ENCODE peak calls at places on chromosomes 1 and 21, in ten cellular contexts. One of them, this sample, is unnamed.

GRCh38 chr21:34603002-34603709 is 11.8 kb downstream of the RCAN1 start:
- DNase-seq in CD8-positive, alpha-beta T cell: peak
- DNase-seq in lung: peak
- DNase-seq in Peyer's patch: peak
- DNase-seq in ovary: peak
- DNase-seq in GM12864: peak
- DNase-seq in HFF-Myc: peak
- DNase-seq in NB4: peak
- DNase-seq in cardiac muscle cell: peak
- DNase-seq in GM12865: peak
- DNase-seq in this sample: no peak

GRCh38 chr1:27560271-27561125 is 43.4 kb downstream of the AHDC1 start:
- DNase-seq in CD8-positive, alpha-beta T cell: no peak
- DNase-seq in lung: no peak
- DNase-seq in Peyer's patch: no peak
- DNase-seq in ovary: peak
- DNase-seq in GM12864: no peak
- DNase-seq in HFF-Myc: no peak
- DNase-seq in NB4: no peak
- DNase-seq in cardiac muscle cell: no peak
- DNase-seq in GM12865: no peak
- DNase-seq in this sample: no peak

GRCh38 chr1:109529895-109530456 is 9.7 kb upstream of the GPR61 start:
- DNase-seq in CD8-positive, alpha-beta T cell: no peak
- DNase-seq in lung: no peak
- DNase-seq in Peyer's patch: no peak
- DNase-seq in ovary: no peak
- DNase-seq in GM12864: no peak
- DNase-seq in HFF-Myc: no peak
- DNase-seq in NB4: no peak
- DNase-seq in cardiac muscle cell: no peak
- DNase-seq in GM12865: no peak
- DNase-seq in this sample: no peak

GRCh38 chr1:7588457-7588827 is 182.7 kb upstream of the VAMP3 start:
- DNase-seq in CD8-positive, alpha-beta T cell: no peak
- DNase-seq in lung: no peak
- DNase-seq in Peyer's patch: no peak
- DNase-seq in ovary: peak
- DNase-seq in GM12864: no peak
- DNase-seq in HFF-Myc: no peak
- DNase-seq in NB4: no peak
- DNase-seq in cardiac muscle cell: no peak
- DNase-seq in GM12865: no peak
- DNase-seq in this sample: no peak

GRCh38 chr1:173255214-173255813 is 48.2 kb upstream of the TNFSF4 start:
- DNase-seq in CD8-positive, alpha-beta T cell: no peak
- DNase-seq in lung: no peak
- DNase-seq in Peyer's patch: no peak
- DNase-seq in ovary: no peak
- DNase-seq in GM12864: no peak
- DNase-seq in HFF-Myc: peak
- DNase-seq in NB4: peak
- DNase-seq in cardiac muscle cell: peak
- DNase-seq in GM12865: peak
- DNase-seq in this sample: no peak

GRCh38 chr21:36134820-36135390 is at the start of gene CBR3:
- DNase-seq in CD8-positive, alpha-beta T cell: peak
- DNase-seq in lung: peak
- DNase-seq in Peyer's patch: peak
- DNase-seq in ovary: peak
- DNase-seq in GM12864: no peak
- DNase-seq in HFF-Myc: no peak
- DNase-seq in NB4: peak
- DNase-seq in cardiac muscle cell: no peak
- DNase-seq in GM12865: no peak
- DNase-seq in this sample: no peak

GRCh38 chr1:53962395-53962794 is 16.2 kb downstream of the LRRC42 start:
- DNase-seq in CD8-positive, alpha-beta T cell: no peak
- DNase-seq in lung: no peak
- DNase-seq in Peyer's patch: no peak
- DNase-seq in ovary: no peak
- DNase-seq in GM12864: no peak
- DNase-seq in HFF-Myc: no peak
- DNase-seq in NB4: no peak
- DNase-seq in cardiac muscle cell: no peak
- DNase-seq in GM12865: no peak
- DNase-seq in this sample: no peak

GRCh38 chr1:5575396-5576110 is 416.7 kb downstream of the NPHP4 start:
- DNase-seq in CD8-positive, alpha-beta T cell: no peak
- DNase-seq in lung: no peak
- DNase-seq in Peyer's patch: no peak
- DNase-seq in ovary: no peak
- DNase-seq in GM12864: no peak
- DNase-seq in HFF-Myc: no peak
- DNase-seq in NB4: no peak
- DNase-seq in cardiac muscle cell: no peak
- DNase-seq in GM12865: no peak
- DNase-seq in this sample: no peak

GRCh38 chr1:205220421-205220820 is 7.3 kb upstream of the TMCC2 start:
- DNase-seq in CD8-positive, alpha-beta T cell: no peak
- DNase-seq in lung: no peak
- DNase-seq in Peyer's patch: no peak
- DNase-seq in ovary: no peak
- DNase-seq in GM12864: no peak
- DNase-seq in HFF-Myc: no peak
- DNase-seq in NB4: no peak
- DNase-seq in cardiac muscle cell: no peak
- DNase-seq in GM12865: no peak
- DNase-seq in this sample: no peak

GRCh38 chr1:103525114-103525606 is 339 bp upstream of the RNPC3 start:
- DNase-seq in CD8-positive, alpha-beta T cell: peak
- DNase-seq in lung: no peak
- DNase-seq in Peyer's patch: no peak
- DNase-seq in ovary: no peak
- DNase-seq in GM12864: no peak
- DNase-seq in HFF-Myc: peak
- DNase-seq in NB4: peak
- DNase-seq in cardiac muscle cell: peak
- DNase-seq in GM12865: peak
- DNase-seq in this sample: peak

GRCh38 chr1:59549903-59550302 is 253.0 kb downstream of the FGGY start:
- DNase-seq in CD8-positive, alpha-beta T cell: no peak
- DNase-seq in lung: no peak
- DNase-seq in Peyer's patch: no peak
- DNase-seq in ovary: peak
- DNase-seq in GM12864: no peak
- DNase-seq in HFF-Myc: no peak
- DNase-seq in NB4: peak
- DNase-seq in cardiac muscle cell: no peak
- DNase-seq in GM12865: no peak
- DNase-seq in this sample: no peak

GRCh38 chr1:7948950-7949349 is 8.3 kb upstream of the TNFRSF9 start:
- DNase-seq in CD8-positive, alpha-beta T cell: no peak
- DNase-seq in lung: no peak
- DNase-seq in Peyer's patch: no peak
- DNase-seq in ovary: no peak
- DNase-seq in GM12864: no peak
- DNase-seq in HFF-Myc: peak
- DNase-seq in NB4: no peak
- DNase-seq in cardiac muscle cell: no peak
- DNase-seq in GM12865: peak
- DNase-seq in this sample: no peak

GRCh38 chr1:182617075-182617429 is 12.9 kb upstream of the RGS16 start:
- DNase-seq in CD8-positive, alpha-beta T cell: no peak
- DNase-seq in lung: no peak
- DNase-seq in Peyer's patch: no peak
- DNase-seq in ovary: no peak
- DNase-seq in GM12864: no peak
- DNase-seq in HFF-Myc: no peak
- DNase-seq in NB4: no peak
- DNase-seq in cardiac muscle cell: no peak
- DNase-seq in GM12865: no peak
- DNase-seq in this sample: no peak

DNA sequence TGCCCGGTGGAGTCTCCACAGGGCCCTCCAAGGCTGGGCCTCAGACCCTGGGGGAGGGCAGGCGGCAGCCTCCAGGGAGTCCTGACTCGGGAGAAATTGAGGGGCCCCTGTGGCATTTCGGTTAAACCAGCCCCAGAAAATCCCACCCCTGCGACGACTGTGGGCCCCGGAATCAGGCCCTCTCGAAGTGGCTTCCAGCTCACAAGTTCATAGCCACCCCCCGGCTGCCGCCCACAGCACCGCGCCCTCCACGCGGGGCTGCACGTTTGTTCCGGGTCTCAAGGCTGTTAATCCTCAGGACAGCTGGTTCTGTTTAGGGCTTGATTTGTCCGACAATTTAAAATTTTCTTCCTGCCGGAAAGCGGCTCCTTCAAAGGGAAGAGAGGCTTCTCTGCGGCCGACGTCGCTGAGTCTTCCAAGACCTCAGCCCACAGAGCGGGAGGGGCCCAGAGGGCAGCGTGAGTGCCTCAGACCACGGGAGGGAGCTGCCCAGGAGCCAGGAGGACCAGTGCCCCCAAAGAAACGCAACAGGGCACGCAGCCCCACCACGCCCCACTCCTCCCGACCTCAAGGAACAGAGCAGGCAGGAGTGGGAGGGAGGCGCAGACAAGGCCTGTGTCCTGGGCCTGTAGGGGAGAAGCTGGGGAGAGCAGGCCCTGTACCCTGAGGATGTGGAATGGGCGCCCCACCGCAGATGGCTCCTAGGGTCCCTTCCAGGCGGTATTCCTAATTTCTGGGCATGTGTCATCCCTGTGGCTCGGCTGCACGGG is 14.5 kb upstream of the COL6A2 start:
- DNase-seq in CD8-positive, alpha-beta T cell: no peak
- DNase-seq in lung: peak
- DNase-seq in Peyer's patch: no peak
- DNase-seq in ovary: peak
- DNase-seq in GM12864: no peak
- DNase-seq in HFF-Myc: no peak
- DNase-seq in NB4: no peak
- DNase-seq in cardiac muscle cell: no peak
- DNase-seq in GM12865: no peak
- DNase-seq in this sample: no peak
- H3K4me3 ChIP-seq in CD8-positive, alpha-beta T cell: no peak
- H3K4me3 ChIP-seq in lung: no peak
- H3K4me3 ChIP-seq in Peyer's patch: no peak
- H3K4me3 ChIP-seq in ovary: no peak
- H3K4me3 ChIP-seq in GM12864: no peak
- H3K4me3 ChIP-seq in HFF-Myc: no peak
- H3K4me3 ChIP-seq in NB4: no peak
- H3K4me3 ChIP-seq in cardiac muscle cell: no peak
- H3K4me3 ChIP-seq in GM12865: no peak
- H3K4me3 ChIP-seq in this sample: no peak

GRCh38 chr1:199336745-199337640 is 690.5 kb upstream of the NR5A2 start:
- DNase-seq in CD8-positive, alpha-beta T cell: no peak
- DNase-seq in lung: no peak
- DNase-seq in Peyer's patch: no peak
- DNase-seq in ovary: no peak
- DNase-seq in GM12864: no peak
- DNase-seq in HFF-Myc: no peak
- DNase-seq in NB4: no peak
- DNase-seq in cardiac muscle cell: no peak
- DNase-seq in GM12865: peak
- DNase-seq in this sample: no peak
- TF ChIP-seq CTCF in CD8-positive, alpha-beta T cell: no peak
- TF ChIP-seq CTCF in lung: no peak
- TF ChIP-seq CTCF in Peyer's patch: no peak
- TF ChIP-seq CTCF in ovary: no peak
- TF ChIP-seq CTCF in GM12864: peak
- TF ChIP-seq CTCF in HFF-Myc: no peak
- TF ChIP-seq CTCF in NB4: no peak
- TF ChIP-seq CTCF in cardiac muscle cell: no peak
- TF ChIP-seq CTCF in GM12865: peak
- TF ChIP-seq CTCF in this sample: no peak

GRCh38 chr1:248243204-248243603 is 12.0 kb downstream of the OR2M4 start:
- DNase-seq in CD8-positive, alpha-beta T cell: peak
- DNase-seq in lung: no peak
- DNase-seq in Peyer's patch: no peak
- DNase-seq in ovary: no peak
- DNase-seq in GM12864: peak
- DNase-seq in HFF-Myc: peak
- DNase-seq in NB4: peak
- DNase-seq in cardiac muscle cell: no peak
- DNase-seq in GM12865: peak
- DNase-seq in this sample: no peak
- H3K4me3 ChIP-seq in CD8-positive, alpha-beta T cell: no peak
- H3K4me3 ChIP-seq in lung: no peak
- H3K4me3 ChIP-seq in Peyer's patch: no peak
- H3K4me3 ChIP-seq in ovary: no peak
- H3K4me3 ChIP-seq in GM12864: peak
- H3K4me3 ChIP-seq in HFF-Myc: no peak
- H3K4me3 ChIP-seq in NB4: no peak
- H3K4me3 ChIP-seq in cardiac muscle cell: no peak
- H3K4me3 ChIP-seq in GM12865: no peak
- H3K4me3 ChIP-seq in this sample: no peak

DNA sequence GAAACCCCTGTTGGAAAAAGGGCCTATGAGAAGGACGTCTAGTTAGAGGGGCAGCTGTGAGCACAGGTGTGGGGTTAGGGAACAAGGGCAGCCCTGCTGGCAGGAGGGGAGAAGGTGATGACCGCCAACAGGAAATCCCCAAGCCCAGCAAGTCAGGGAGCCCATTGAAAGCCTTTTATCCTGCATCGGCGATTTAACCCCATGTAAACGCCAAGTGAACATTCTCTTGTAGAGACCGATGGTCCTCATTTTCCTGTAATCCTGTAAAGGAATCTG is 1.1 kb upstream of the BSND start:
- DNase-seq in CD8-positive, alpha-beta T cell: no peak
- DNase-seq in lung: no peak
- DNase-seq in Peyer's patch: no peak
- DNase-seq in ovary: no peak
- DNase-seq in GM12864: no peak
- DNase-seq in HFF-Myc: no peak
- DNase-seq in NB4: no peak
- DNase-seq in cardiac muscle cell: no peak
- DNase-seq in GM12865: no peak
- DNase-seq in this sample: no peak
- TF ChIP-seq CTCF in CD8-positive, alpha-beta T cell: no peak
- TF ChIP-seq CTCF in lung: no peak
- TF ChIP-seq CTCF in Peyer's patch: no peak
- TF ChIP-seq CTCF in ovary: no peak
- TF ChIP-seq CTCF in GM12864: no peak
- TF ChIP-seq CTCF in HFF-Myc: no peak
- TF ChIP-seq CTCF in NB4: no peak
- TF ChIP-seq CTCF in cardiac muscle cell: no peak
- TF ChIP-seq CTCF in GM12865: no peak
- TF ChIP-seq CTCF in this sample: no peak

GRCh38 chr1:154342132-154342531 is 16.8 kb downstream of the ATP8B2 start:
- DNase-seq in CD8-positive, alpha-beta T cell: no peak
- DNase-seq in lung: no peak
- DNase-seq in Peyer's patch: no peak
- DNase-seq in ovary: no peak
- DNase-seq in GM12864: no peak
- DNase-seq in HFF-Myc: no peak
- DNase-seq in NB4: no peak
- DNase-seq in cardiac muscle cell: no peak
- DNase-seq in GM12865: no peak
- DNase-seq in this sample: no peak
- H3K4me3 ChIP-seq in CD8-positive, alpha-beta T cell: peak
- H3K4me3 ChIP-seq in lung: no peak
- H3K4me3 ChIP-seq in Peyer's patch: no peak
- H3K4me3 ChIP-seq in ovary: no peak
- H3K4me3 ChIP-seq in GM12864: no peak
- H3K4me3 ChIP-seq in HFF-Myc: no peak
- H3K4me3 ChIP-seq in NB4: no peak
- H3K4me3 ChIP-seq in cardiac muscle cell: no peak
- H3K4me3 ChIP-seq in GM12865: no peak
- H3K4me3 ChIP-seq in this sample: no peak

This sample was measured in retinal pigment epithelial cell.